ENCODE peak calls at places on chromosome 18, in five cellular contexts. E, P, J, H and K are unnamed samples.

GRCh38 chr18:68299906-68300305 is 415.0 kb downstream of the TMX3 start:
- DNase-seq in J (no peak), E (no peak), P (no peak), H (no peak), K (no peak)

GRCh38 chr18:53909668-53910067 is 314.8 kb downstream of the MBD2 start:
- DNase-seq in P (no peak), J (peak), E (no peak), H (peak), K (peak)

GRCh38 chr18:54672846-54673475 is 81.9 kb downstream of the DYNAP start:
- DNase-seq in E (no peak), J (no peak), H (no peak), P (no peak), K (no peak)

GRCh38 chr18:49630246-49630699 is 68.4 kb downstream of the LIPG start:
- DNase-seq in J (peak), H (no peak), E (no peak), P (no peak), K (no peak)

GRCh38 chr18:47970664-47971523 is 40.4 kb upstream of the SMAD2 start:
- DNase-seq in H (no peak), E (no peak), P (no peak), J (no peak), K (peak)

GRCh38 chr18:37654711-37655369 is 89.2 kb upstream of the CELF4 start:
- DNase-seq in P (no peak), E (no peak), J (no peak), H (no peak), K (no peak)

GRCh38 chr18:47036298-47036874 is 965 bp upstream of the ELOA2 start:
- DNase-seq in P (no peak), E (no peak), H (peak), J (peak), K (peak)

GRCh38 chr18:10111944-10112343 is 198.1 kb downstream of the VAPA start:
- DNase-seq in E (no peak), H (no peak), P (no peak), J (no peak), K (no peak)

GRCh38 chr18:27017901-27018500 is 152.5 kb upstream of the AQP4 start:
- DNase-seq in E (no peak), H (peak), P (no peak), J (peak), K (peak)

GRCh38 chr18:61984293-61984692 is 91.5 kb upstream of the RNF152 start:
- DNase-seq in P (no peak), E (no peak), H (no peak), J (no peak), K (no peak)

GRCh38 chr18:21912339-21913239 is 172.0 kb downstream of the MIB1 start:
- DNase-seq in E (no peak), P (no peak), J (peak), H (peak), K (no peak)

GRCh38 chr18:9827211-9827855 is 58.4 kb upstream of the TXNDC2 start:
- DNase-seq in J (no peak), P (no peak), E (no peak), H (no peak), K (no peak)

GRCh38 chr18:56986829-56987228 is 160.1 kb upstream of the BOD1L2 start:
- DNase-seq in P (no peak), J (no peak), H (peak), E (no peak), K (no peak)

GRCh38 chr18:9782073-9782857 is 74.2 kb downstream of the RAB31 start:
- DNase-seq in H (no peak), E (no peak), P (no peak), J (peak), K (peak)

GRCh38 chr18:75128911-75129716 is 79.8 kb downstream of the PTGR3 start:
- DNase-seq in E (no peak), H (no peak), J (no peak), P (no peak), K (no peak)

GRCh38 chr18:46668135-46668534 is 11.1 kb upstream of the LOXHD1 start:
- DNase-seq in E (no peak), J (no peak), P (no peak), H (no peak), K (no peak)

GRCh38 chr18:27595121-27595848 is 410.2 kb upstream of the CHST9 start:
- DNase-seq in H (no peak), E (no peak), P (no peak), J (no peak), K (no peak)

GRCh38 chr18:14971461-14972185 is 223.7 kb downstream of the ANKRD30B start:
- DNase-seq in J (peak), H (no peak), E (no peak), P (no peak), K (peak)

GRCh38 chr18:29644276-29644675 is 1398.3 kb downstream of the DSC3 start:
- DNase-seq in J (no peak), E (no peak), H (no peak), P (no peak), K (no peak)

GRCh38 chr18:25921677-25922421 is 168.6 kb downstream of the SS18 start:
- DNase-seq in P (no peak), E (no peak), J (peak), H (peak), K (peak)